ENCODE peak calls at places on chromosome 1, in six cellular contexts. K is HEK293T; N is stimulated activated CD8-positive, alpha-beta memory T cell treated with anti-CD3 and anti-CD28 coated beads, Interleukin-4, amount 100 ng/mL, for 1 hour; V is right atrium auricular region; C is RPMI8226; J is sigmoid colon. M is an unnamed sample.
A peak's percentile ranks its signal among the peaks of the same experiment; 100 is the strongest.

GRCh38 chr1:97901017-97901658 is 19.7 kb downstream of the DPYD start:
- DNase-seq in J (no peak), N (no peak), C (no peak), V (no peak), K (no peak), M (no peak)

GRCh38 chr1:15188678-15189077 is 35.1 kb downstream of the TMEM51 start:
- DNase-seq in J (no peak), N (no peak), C (no peak), K (no peak), V (no peak), M (no peak)

GRCh38 chr1:41735139-41735538 is 183.6 kb downstream of the HIVEP3 start:
- DNase-seq in J (no peak), V (no peak), C (no peak), N (no peak), K (no peak), M (no peak)

GRCh38 chr1:241413386-241413785 is 56.4 kb upstream of the RGS7 start:
- DNase-seq in J (no peak), C (no peak), N (no peak), K (no peak), V (no peak), M (peak; percentile 11)

GRCh38 chr1:64911326-64911725 is 55.0 kb downstream of the JAK1 start:
- DNase-seq in C (no peak), N (no peak), V (no peak), J (no peak), K (no peak), M (no peak)

GRCh38 chr1:244302889-244303609 is 148.7 kb downstream of the ADSS2 start:
- DNase-seq in N (no peak), C (no peak), V (no peak), J (no peak), K (no peak), M (no peak)

GRCh38 chr1:209260146-209260545 is 323.4 kb upstream of the CAMK1G start:
- DNase-seq in N (no peak), C (no peak), K (no peak), V (no peak), J (no peak), M (no peak)

GRCh38 chr1:33081554-33082305 is 777 bp downstream of the AZIN2 start:
- DNase-seq in C (no peak), N (no peak), J (no peak), V (no peak), K (no peak), M (no peak)